ENCODE peak calls at places on chromosomes 5 and 9, in nine cellular contexts. N, Y, P, X, W, V, B, U and F are unnamed samples.

GRCh38 chr9:129609486-129610192 is 11.3 kb downstream of the C9orf50 start:
- DNase-seq in N (no peak), Y (no peak), P (peak), X (no peak), W (peak), V (peak), B (no peak), U (no peak), F (peak)

GRCh38 chr5:169876376-169876775 is 103.9 kb downstream of the INSYN2B start:
- DNase-seq in N (no peak), Y (no peak), P (no peak), X (no peak), W (no peak), V (peak), B (no peak), U (no peak), F (no peak)

GRCh38 chr5:93349613-93350012 is 231.4 kb downstream of the NR2F1-AS1 start:
- DNase-seq in N (no peak), Y (peak), P (no peak), X (no peak), W (no peak), V (peak), B (peak), U (no peak), F (no peak)

GRCh38 chr5:44299394-44299793 is 89.8 kb downstream of the FGF10 start:
- DNase-seq in N (no peak), Y (no peak), P (no peak), X (no peak), W (no peak), V (no peak), B (no peak), U (no peak), F (no peak)

GRCh38 chr5:9212605-9213004 is 333.3 kb downstream of the SEMA5A start:
- DNase-seq in N (no peak), Y (no peak), P (no peak), X (no peak), W (no peak), V (peak), B (no peak), U (no peak), F (no peak)

GRCh38 chr9:131707677-131708612 is 31.9 kb downstream of the RAPGEF1 start:
- DNase-seq in N (peak), Y (no peak), P (no peak), X (no peak), W (peak), V (peak), B (peak), U (no peak), F (no peak)

GRCh38 chr9:14365667-14366066 is 51.7 kb upstream of the NFIB start:
- DNase-seq in N (no peak), Y (no peak), P (no peak), X (no peak), W (no peak), V (peak), B (no peak), U (no peak), F (no peak)

GRCh38 chr9:28883209-28883608 is 1309.9 kb upstream of the C9orf72 start:
- DNase-seq in N (no peak), Y (no peak), P (no peak), X (no peak), W (no peak), V (no peak), B (no peak), U (no peak), F (no peak)

GRCh38 chr5:2173067-2173466 is 290.3 kb upstream of the IRX4 start:
- DNase-seq in N (no peak), Y (no peak), P (no peak), X (no peak), W (no peak), V (no peak), B (no peak), U (no peak), F (no peak)

GRCh38 chr9:38226491-38226951 is 157.5 kb upstream of the SHB start:
- DNase-seq in N (peak), Y (no peak), P (no peak), X (no peak), W (no peak), V (no peak), B (no peak), U (no peak), F (peak)

GRCh38 chr9:134217431-134218210 is 53.3 kb upstream of the RNU6ATAC start:
- DNase-seq in N (peak), Y (no peak), P (peak), X (no peak), W (peak), V (peak), B (no peak), U (no peak), F (peak)

GRCh38 chr9:94135222-94135621 is 51.0 kb downstream of the PTPDC1 start:
- DNase-seq in N (no peak), Y (peak), P (no peak), X (no peak), W (peak), V (peak), B (no peak), U (no peak), F (no peak)

GRCh38 chr9:38482918-38483592 is 58.8 kb upstream of the IGFBPL1 start:
- DNase-seq in N (no peak), Y (no peak), P (no peak), X (no peak), W (no peak), V (no peak), B (no peak), U (no peak), F (no peak)

GRCh38 chr9:136409557-136410455 is 608 bp downstream of the ENTR1 start:
- DNase-seq in N (peak), Y (no peak), P (no peak), X (peak), W (peak), V (peak), B (peak), U (no peak), F (peak)

GRCh38 chr5:131186561-131187256 is 16.0 kb downstream of the LYRM7 start:
- DNase-seq in N (no peak), Y (no peak), P (no peak), X (no peak), W (no peak), V (no peak), B (peak), U (no peak), F (no peak)

GRCh38 chr5:141969783-141970741 is 1.2 kb downstream of the RNF14 start:
- DNase-seq in N (peak), Y (no peak), P (no peak), X (no peak), W (no peak), V (peak), B (no peak), U (no peak), F (no peak)